ENCODE peak calls at places on chromosomes 7 and 10, in nine cellular contexts. G is foreskin fibroblast, A is IMR-90, C is MCF 10A, N is pancreas, Z is cardiac fibroblast, S is type B pancreatic cell, M is spleen, Y is GM12878. Q is an unnamed sample.

GRCh38 chr7:139704308-139704879 is 73.4 kb downstream of the HIPK2 start:
- DNase-seq in G (no peak), A (no peak), C (no peak), N (no peak), Z (no peak), S (no peak), M (no peak), Y (no peak), Q (no peak)

GRCh38 chr10:124627851-124628675 is 116.1 kb downstream of the FAM53B start:
- DNase-seq in G (no peak), A (no peak), C (no peak), N (no peak), Z (no peak), S (no peak), M (no peak), Y (no peak), Q (no peak)

GRCh38 chr7:157540606-157541294 is 203.9 kb downstream of the DNAJB6 start:
- DNase-seq in G (no peak), A (no peak), C (no peak), N (no peak), Z (no peak), S (no peak), M (peak), Y (no peak), Q (no peak)

GRCh38 chr7:117941138-117941810 is 68.0 kb upstream of the CTTNBP2 start:
- DNase-seq in G (no peak), A (peak), C (no peak), N (no peak), Z (no peak), S (no peak), M (no peak), Y (no peak), Q (peak)

GRCh38 chr10:119693262-119693957 is 32.4 kb upstream of the INPP5F start:
- DNase-seq in G (no peak), A (no peak), C (no peak), N (no peak), Z (no peak), S (no peak), M (no peak), Y (no peak), Q (no peak)

GRCh38 chr10:103915794-103916193 is 2.2 kb downstream of the STN1 start:
- DNase-seq in G (no peak), A (no peak), C (peak), N (no peak), Z (peak), S (no peak), M (peak), Y (no peak), Q (no peak)

GRCh38 chr7:82335001-82335400 is 108.6 kb downstream of the CACNA2D1 start:
- DNase-seq in G (no peak), A (no peak), C (no peak), N (no peak), Z (no peak), S (no peak), M (no peak), Y (no peak), Q (peak)

GRCh38 chr10:100520811-100521210 is 1.1 kb upstream of the SEC31B start:
- DNase-seq in G (peak), A (peak), C (peak), N (no peak), Z (peak), S (no peak), M (no peak), Y (no peak), Q (peak)

GRCh38 chr7:108406474-108406873 is 49.8 kb downstream of the NRCAM start:
- DNase-seq in G (peak), A (peak), C (peak), N (no peak), Z (peak), S (no peak), M (no peak), Y (no peak), Q (peak)

GRCh38 chr10:59580257-59580863 is 129.3 kb downstream of the SLC16A9 start:
- DNase-seq in G (peak), A (peak), C (peak), N (no peak), Z (peak), S (no peak), M (no peak), Y (no peak), Q (peak)

GRCh38 chr7:132108553-132108952 is 467.7 kb downstream of the PLXNA4 start:
- DNase-seq in G (no peak), A (no peak), C (no peak), N (no peak), Z (no peak), S (no peak), M (no peak), Y (no peak), Q (no peak)

GRCh38 chr10:19824397-19825342 is 8.4 kb downstream of the PLXDC2 start:
- DNase-seq in G (no peak), A (no peak), C (no peak), N (no peak), Z (no peak), S (no peak), M (no peak), Y (no peak), Q (no peak)

DNA sequence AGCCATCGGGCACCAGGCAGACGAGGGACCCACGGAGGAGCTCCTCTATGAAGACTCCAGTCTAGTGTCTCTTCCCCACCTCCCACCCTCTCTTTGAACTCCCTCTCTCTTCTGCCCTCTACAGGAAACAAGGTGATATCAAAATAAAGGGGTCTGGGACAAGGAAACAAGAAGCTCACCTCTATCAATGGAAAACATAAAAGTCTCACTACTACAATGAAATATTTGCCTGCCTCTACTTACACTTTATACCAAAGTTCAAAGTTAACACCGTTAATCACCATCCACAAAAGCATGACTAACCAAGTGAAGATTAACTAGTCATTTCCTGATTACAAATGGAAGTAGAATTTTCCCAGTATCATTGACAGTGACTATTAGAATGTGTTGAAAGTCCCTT is 82.2 kb downstream of the PARD3 start:
- DNase-seq in G (peak), A (peak), C (peak), N (no peak), Z (peak), S (no peak), M (no peak), Y (no peak), Q (peak)
- TF ChIP-seq CTCF in G (no peak), A (no peak), C (peak), N (no peak), Z (peak), S (peak), M (no peak), Y (peak), Q (peak)

GRCh38 chr10:30270247-30270646 is 78.8 kb downstream of the MTPAP start:
- DNase-seq in G (no peak), A (peak), C (no peak), N (no peak), Z (peak), S (no peak), M (no peak), Y (no peak), Q (peak)
- TF ChIP-seq CTCF in G (peak), A (peak), C (no peak), N (no peak), Z (no peak), S (peak), M (no peak), Y (no peak), Q (peak)

DNA sequence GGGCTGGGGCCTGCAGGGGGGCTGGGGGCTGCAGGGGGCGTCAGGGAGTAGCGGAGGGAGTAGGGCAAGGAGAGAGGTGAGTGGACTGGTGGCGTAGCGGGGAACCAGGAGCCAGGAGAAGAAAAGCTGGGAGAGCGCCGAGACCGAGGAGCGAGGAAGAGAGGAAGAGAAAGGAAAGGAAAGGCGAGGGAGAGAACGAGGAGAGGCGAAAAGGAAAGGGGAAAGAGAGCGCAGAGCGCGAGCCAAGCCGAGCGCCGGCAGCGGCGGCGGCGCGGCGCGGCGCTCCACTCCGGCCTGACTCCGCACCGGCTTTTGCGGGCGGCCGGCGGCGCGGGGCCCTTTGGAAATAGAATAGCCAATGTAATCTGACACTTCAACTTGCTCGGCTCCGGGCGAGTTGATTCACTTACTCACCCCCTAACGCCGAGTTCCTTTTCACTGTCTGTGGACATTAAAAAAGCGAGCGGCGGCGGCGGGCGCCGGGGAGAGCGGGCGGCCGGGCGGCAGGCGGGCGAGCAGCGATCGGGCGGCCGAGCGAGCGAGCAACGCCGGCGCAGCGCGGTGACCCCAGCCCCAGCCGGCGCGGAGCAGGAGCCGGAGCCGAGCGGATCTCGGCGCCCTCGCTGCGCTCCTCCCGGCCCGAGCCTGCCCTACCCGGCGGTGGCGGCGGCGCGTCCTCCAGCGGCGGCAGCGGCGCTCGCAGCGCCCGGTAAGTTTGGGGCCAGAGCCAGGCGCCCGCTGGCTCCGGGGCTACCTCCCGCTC is at the start of gene ZMIZ1:
- DNase-seq in G (peak), A (peak), C (peak), N (peak), Z (peak), S (peak), M (peak), Y (no peak), Q (peak)
- TF ChIP-seq CTCF in G (peak), A (peak), C (peak), N (no peak), Z (no peak), S (peak), M (no peak), Y (peak), Q (peak)

GRCh38 chr7:77908664-77909063 is 110.1 kb downstream of the PHTF2 start:
- DNase-seq in G (no peak), A (no peak), C (no peak), N (no peak), Z (no peak), S (no peak), M (no peak), Y (no peak), Q (no peak)

GRCh38 chr7:77912293-77912692 is 113.7 kb downstream of the PHTF2 start:
- DNase-seq in G (no peak), A (no peak), C (no peak), N (no peak), Z (no peak), S (no peak), M (no peak), Y (no peak), Q (no peak)

GRCh38 chr7:77913977-77914607 is 115.5 kb downstream of the PHTF2 start:
- DNase-seq in G (no peak), A (peak), C (no peak), N (no peak), Z (no peak), S (no peak), M (no peak), Y (no peak), Q (peak)

GRCh38 chr7:77907281-77907680 is 108.7 kb downstream of the PHTF2 start:
- DNase-seq in G (no peak), A (no peak), C (no peak), N (no peak), Z (no peak), S (no peak), M (no peak), Y (no peak), Q (no peak)

GRCh38 chr7:77910124-77910523 is 111.6 kb downstream of the PHTF2 start:
- DNase-seq in G (no peak), A (no peak), C (no peak), N (no peak), Z (no peak), S (no peak), M (no peak), Y (no peak), Q (no peak)
- TF ChIP-seq CTCF in G (peak), A (no peak), C (no peak), N (no peak), Z (peak), S (no peak), M (no peak), Y (no peak), Q (no peak)

GRCh38 chr7:47571355-47572100 is 10.4 kb downstream of the TNS3 start:
- DNase-seq in G (peak), A (peak), C (peak), N (peak), Z (peak), S (no peak), M (peak), Y (no peak), Q (peak)
- TF ChIP-seq CTCF in G (no peak), A (no peak), C (no peak), N (no peak), Z (no peak), S (no peak), M (no peak), Y (no peak), Q (no peak)

DNA sequence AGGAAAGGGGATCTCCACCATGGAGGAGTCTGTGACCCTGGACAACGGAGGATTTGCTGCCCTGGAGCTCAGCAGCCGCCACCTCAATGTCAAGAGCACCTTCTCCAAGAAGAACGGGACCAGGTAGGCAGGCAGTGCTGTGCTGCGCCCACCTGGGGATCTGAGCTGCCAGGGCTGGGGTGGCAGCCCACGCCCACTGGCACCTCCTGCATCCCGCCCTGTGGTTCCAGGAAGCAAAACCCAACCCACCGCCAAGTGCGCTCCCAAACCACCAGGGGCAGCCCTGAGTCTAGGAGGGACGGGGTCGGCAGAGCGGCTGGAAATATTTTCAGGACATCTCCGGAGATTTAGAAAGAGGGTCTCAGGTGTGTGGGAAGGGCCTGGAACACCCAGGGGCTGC is 440.3 kb upstream of the FOXK1 start:
- DNase-seq in G (no peak), A (no peak), C (no peak), N (no peak), Z (no peak), S (no peak), M (peak), Y (no peak), Q (no peak)
- TF ChIP-seq CTCF in G (no peak), A (no peak), C (no peak), N (no peak), Z (no peak), S (peak), M (no peak), Y (no peak), Q (no peak)

Q was measured in fibroblast of the aortic adventitia.